ENCODE peak calls at places on chromosomes 1 and 21, in four cellular contexts. X is H9, N is mesendoderm, V is H1. D is an unnamed sample.

GRCh38 chr1:34681481-34682451 is 73.1 kb upstream of the GJB5 start:
- DNase-seq in N (peak), X (peak), V (peak), D (peak)

GRCh38 chr1:116172666-116173065 is 61.5 kb downstream of the MAB21L3 start:
- DNase-seq in V (no peak), X (no peak), N (peak), D (no peak)

GRCh38 chr1:214318356-214318755 is 37.4 kb downstream of the SMYD2 start:
- DNase-seq in N (no peak), X (no peak), V (no peak), D (no peak)

GRCh38 chr1:198560093-198560638 is 19.7 kb upstream of the ATP6V1G3 start:
- DNase-seq in N (no peak), V (no peak), X (no peak), D (no peak)

GRCh38 chr1:226512076-226512728 is 36.4 kb upstream of the STUM start:
- DNase-seq in N (peak), X (no peak), V (no peak), D (no peak)

GRCh38 chr1:113437554-113438341 is 47.4 kb downstream of the MAGI3 start:
- DNase-seq in N (no peak), X (no peak), V (no peak), D (no peak)

GRCh38 chr1:158019177-158019868 is 25.9 kb downstream of the KIRREL1 start:
- DNase-seq in X (peak), N (peak), V (peak), D (peak)

GRCh38 chr1:223748405-223748772 is 36.0 kb downstream of the CAPN2 start:
- DNase-seq in V (no peak), X (no peak), N (peak), D (peak)

GRCh38 chr1:84653130-84653680 is 37.1 kb downstream of the SSX2IP start:
- DNase-seq in V (no peak), X (no peak), N (peak), D (peak)

GRCh38 chr1:169363046-169363756 is 4.4 kb downstream of the NME7 start:
- DNase-seq in V (no peak), N (no peak), X (no peak), D (peak)

GRCh38 chr1:226904772-226905171 is 34.4 kb downstream of the PSEN2 start:
- DNase-seq in X (no peak), V (no peak), N (no peak), D (no peak)

GRCh38 chr1:54988975-54989374 is 8.5 kb downstream of the TMEM61 start:
- DNase-seq in V (no peak), N (no peak), X (no peak), D (no peak)

GRCh38 chr1:34500451-34500850 is 254.4 kb upstream of the GJB5 start:
- DNase-seq in N (peak), V (no peak), X (peak), D (no peak)

GRCh38 chr1:145877923-145878486 is 7.7 kb downstream of the ANKRD35 start:
- DNase-seq in X (no peak), V (no peak), N (peak), D (no peak)

GRCh38 chr1:42133809-42134526 is 19.2 kb upstream of the GUCA2B start:
- DNase-seq in V (no peak), N (no peak), X (no peak), D (no peak)

GRCh38 chr1:209490013-209490412 is 93.5 kb upstream of the CAMK1G start:
- DNase-seq in X (no peak), V (no peak), N (peak), D (peak)

GRCh38 chr1:59298710-59299346 is 1.9 kb downstream of the FGGY start:
- DNase-seq in V (no peak), N (peak), X (no peak), D (peak)

GRCh38 chr1:204293605-204294365 is 65.9 kb downstream of the PLEKHA6 start:
- DNase-seq in X (no peak), V (no peak), N (no peak), D (peak)

GRCh38 chr1:195218428-195219212 is 1389.6 kb downstream of the KCNT2 start:
- DNase-seq in V (no peak), N (no peak), X (no peak), D (no peak)

GRCh38 chr21:8992731-8993174 is 1528.6 kb upstream of the TPTE start:
- DNase-seq in X (peak), V (no peak), N (no peak), D (no peak)

GRCh38 chr21:27407296-27407695 is 440.4 kb upstream of the ADAMTS5 start:
- DNase-seq in X (no peak), V (no peak), N (no peak), D (no peak)

GRCh38 chr1:125087247-125087646 is 3902.5 kb downstream of the SRGAP2C start:
- DNase-seq in N (no peak), V (no peak), X (no peak), D (no peak)

GRCh38 chr1:236890152-236891056 is 95.3 kb downstream of the MTR start:
- DNase-seq in N (peak), X (no peak), V (no peak), D (no peak)

GRCh38 chr1:216626394-216627067 is 96.7 kb downstream of the ESRRG start:
- DNase-seq in X (no peak), N (no peak), V (no peak), D (no peak)

GRCh38 chr1:91054780-91055481 is 33.1 kb upstream of the ZNF644 start:
- DNase-seq in N (no peak), V (no peak), X (no peak), D (no peak)

GRCh38 chr1:168057355-168057754 is 79.4 kb downstream of the GPR161 start:
- DNase-seq in N (no peak), V (no peak), X (no peak), D (no peak)

GRCh38 chr21:42261832-42262200 is 42.9 kb downstream of the ABCG1 start:
- DNase-seq in X (no peak), V (no peak), N (no peak), D (no peak)

GRCh38 chr1:63322248-63322943 is at the start of gene FOXD3:
- DNase-seq in N (peak), V (no peak), X (peak), D (peak)

GRCh38 chr1:203765029-203765837 is at the start of gene LAX1:
- DNase-seq in N (no peak), V (no peak), X (no peak), D (no peak)

GRCh38 chr1:243924588-243925349 is 74.7 kb upstream of the AKT3 start:
- DNase-seq in V (no peak), X (no peak), N (peak), D (no peak)

GRCh38 chr1:204588826-204589225 is 72.6 kb downstream of the MDM4 start:
- DNase-seq in X (no peak), N (peak), V (no peak), D (no peak)

GRCh38 chr1:29406814-29407213 is 170.5 kb downstream of the PTPRU start:
- DNase-seq in X (peak), V (no peak), N (no peak), D (no peak)

GRCh38 chr1:174965006-174965971 is 34.5 kb upstream of the CACYBP start:
- DNase-seq in V (no peak), N (peak), X (no peak), D (peak)

GRCh38 chr1:192489748-192490147 is 85.8 kb upstream of the RGS1 start:
- DNase-seq in N (peak), X (peak), V (no peak), D (peak)

GRCh38 chr1:172398193-172398592 is 22.3 kb upstream of the C1orf105 start:
- DNase-seq in V (no peak), N (no peak), X (no peak), D (peak)

GRCh38 chr1:178168535-178168934 is 74.6 kb downstream of the RASAL2 start:
- DNase-seq in X (no peak), N (no peak), V (no peak), D (peak)

GRCh38 chr1:38152351-38153082 is 105.9 kb upstream of the POU3F1 start:
- DNase-seq in X (no peak), V (no peak), N (no peak), D (no peak)

GRCh38 chr1:74380252-74380651 is 132.2 kb downstream of the LRRC53 start:
- DNase-seq in V (no peak), N (no peak), X (no peak), D (no peak)

GRCh38 chr1:15469836-15470495 is 5.9 kb upstream of the CELA2B start:
- DNase-seq in N (no peak), X (no peak), V (no peak), D (no peak)
- H4K5ac ChIP-seq in N (no peak), X (no peak), V (no peak), D (no peak)

GRCh38 chr1:220224611-220225124 is 47.6 kb downstream of the RAB3GAP2 start:
- DNase-seq in N (no peak), X (no peak), V (no peak), D (no peak)
- H4K5ac ChIP-seq in N (no peak), X (no peak), V (no peak), D (no peak)

GRCh38 chr1:206903687-206904086 is 6.4 kb downstream of the IL24 start:
- DNase-seq in N (no peak), X (no peak), V (no peak), D (peak)

GRCh38 chr1:206907304-206907991 is 10.2 kb downstream of the IL24 start:
- DNase-seq in N (peak), X (peak), V (no peak), D (no peak)

GRCh38 chr1:206908038-206908437 is 10.8 kb downstream of the IL24 start:
- DNase-seq in V (no peak), N (no peak), X (no peak), D (no peak)

GRCh38 chr1:206904423-206905142 is 7.3 kb downstream of the IL24 start:
- DNase-seq in N (no peak), V (no peak), X (no peak), D (no peak)

DNA sequence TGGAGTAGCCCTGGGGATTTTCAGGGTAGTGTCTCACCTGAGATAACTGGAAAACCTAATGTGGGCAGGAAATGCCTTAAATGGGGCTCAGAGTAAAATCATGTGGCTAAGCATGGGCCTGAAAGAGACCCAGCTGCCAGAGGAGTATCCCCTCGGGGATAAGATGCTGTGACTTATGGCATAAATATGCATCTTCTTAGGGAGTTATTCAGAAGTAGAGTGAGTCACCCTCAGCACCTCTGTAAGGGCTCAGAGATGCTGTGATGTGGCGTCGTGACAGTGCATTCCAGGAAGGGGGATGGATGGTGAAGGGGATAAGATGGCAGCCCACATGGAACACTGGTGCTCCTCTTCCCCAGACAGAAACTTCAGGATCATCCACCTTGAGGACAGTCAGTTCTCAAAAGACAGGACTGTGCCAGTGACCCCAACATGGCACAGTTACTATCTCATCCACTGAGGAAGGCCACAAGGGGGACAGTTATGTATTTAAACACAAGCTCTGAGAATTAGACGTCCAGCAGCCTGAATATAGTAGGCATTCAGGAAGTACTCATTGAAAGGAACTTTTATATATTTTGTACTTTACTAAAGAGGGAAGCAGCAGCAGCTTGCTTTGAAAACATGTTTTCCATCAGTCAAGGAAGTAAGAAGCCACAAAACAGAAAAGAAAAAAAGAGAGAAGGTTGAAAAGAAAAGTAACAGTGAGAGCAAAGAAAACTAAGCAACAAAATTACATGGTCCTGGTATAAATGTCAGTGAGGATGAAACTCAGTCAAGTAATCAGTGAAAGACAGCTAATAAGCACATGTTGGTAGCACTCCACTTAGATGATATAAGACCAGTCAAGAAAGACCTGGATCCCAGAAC is 8.3 kb downstream of the IL24 start:
- DNase-seq in X (no peak), N (peak), V (no peak), D (peak)
- H4K5ac ChIP-seq in X (no peak), N (no peak), V (no peak), D (peak)

GRCh38 chr1:5269901-5270300 is 615.5 kb downstream of the AJAP1 start:
- DNase-seq in N (no peak), V (no peak), X (no peak), D (no peak)
- H4K5ac ChIP-seq in N (no peak), V (no peak), X (no peak), D (no peak)

GRCh38 chr1:15000030-15000429 is 153.5 kb upstream of the TMEM51 start:
- DNase-seq in V (no peak), X (no peak), N (no peak), D (no peak)
- H4K5ac ChIP-seq in V (no peak), X (no peak), N (no peak), D (no peak)

GRCh38 chr1:119631433-119632102 is 16.5 kb downstream of the ZNF697 start:
- DNase-seq in V (no peak), N (peak), X (peak), D (peak)
- H4K5ac ChIP-seq in V (no peak), N (no peak), X (no peak), D (peak)

DNA sequence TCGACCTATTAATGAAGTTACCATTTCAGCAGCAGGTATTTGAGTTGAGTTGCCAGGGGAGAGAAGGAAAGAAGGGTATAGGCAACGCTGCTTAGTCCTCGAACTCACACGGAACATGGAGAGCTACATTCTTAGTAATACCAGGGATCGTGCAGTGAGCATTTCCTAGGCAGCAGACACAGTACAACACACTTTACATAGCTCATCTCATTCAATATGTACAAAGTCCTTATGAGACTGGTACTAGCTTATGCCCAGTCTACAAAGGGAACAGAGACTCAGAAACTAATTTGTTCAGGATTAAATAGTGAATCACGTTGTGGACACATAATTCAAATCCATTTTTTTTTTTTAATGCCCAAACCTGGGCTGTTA is 25.6 kb downstream of the IRF2BP2 start:
- DNase-seq in N (no peak), X (no peak), V (no peak), D (no peak)
- H4K5ac ChIP-seq in N (no peak), X (no peak), V (no peak), D (no peak)

DNA sequence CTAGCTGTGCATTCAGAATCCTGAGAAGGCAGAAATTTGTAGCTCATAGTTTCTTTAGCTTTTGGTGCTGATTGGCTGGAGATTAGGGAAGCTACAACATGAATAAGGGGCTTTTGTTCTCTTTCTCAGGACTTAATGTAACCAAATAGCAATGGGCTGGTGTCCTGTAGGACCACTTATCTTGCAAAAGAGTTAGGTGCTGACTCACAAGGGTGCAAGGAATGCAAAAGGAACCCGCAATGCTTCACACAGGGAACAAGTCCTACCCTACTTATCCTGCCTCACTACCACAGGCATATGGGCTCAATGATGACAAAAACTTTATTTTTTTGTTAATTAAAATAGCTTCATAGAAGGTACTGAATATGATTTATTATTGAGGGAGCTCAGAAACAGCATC is 541.5 kb downstream of the AMY1C start:
- DNase-seq in X (peak), N (peak), V (peak), D (no peak)
- H4K5ac ChIP-seq in X (no peak), N (no peak), V (no peak), D (no peak)